ENCODE peak calls at places on chromosomes 11 and 22, in five cellular contexts. O is AG08396, K is left lung, Y is adrenal gland, P is uterus. C is an unnamed sample.

GRCh38 chr11:64006468-64006867 is 20.2 kb downstream of the OTUB1 start:
- DNase-seq in O (no peak), K (no peak), Y (no peak), P (no peak), C (no peak)

GRCh38 chr11:69339041-69339733 is 45.2 kb downstream of the MYEOV start:
- DNase-seq in O (no peak), K (no peak), Y (no peak), P (no peak), C (no peak)

GRCh38 chr11:37929100-37929649 is 1331.1 kb upstream of the RAG2 start:
- DNase-seq in O (no peak), K (no peak), Y (no peak), P (no peak), C (no peak)

GRCh38 chr11:128840137-128840536 is 27.0 kb downstream of the KCNJ1 start:
- DNase-seq in O (no peak), K (no peak), Y (no peak), P (no peak), C (no peak)

GRCh38 chr11:126336646-126337045 is 18.8 kb upstream of the ST3GAL4 start:
- DNase-seq in O (no peak), K (no peak), Y (no peak), P (no peak), C (no peak)

GRCh38 chr22:36042240-36042639 is 13.6 kb upstream of the RBFOX2 start:
- DNase-seq in O (no peak), K (no peak), Y (no peak), P (no peak), C (no peak)

GRCh38 chr11:40054631-40055030 is 1404.8 kb downstream of the LRRC4C start:
- DNase-seq in O (no peak), K (no peak), Y (no peak), P (no peak), C (no peak)

GRCh38 chr11:63800921-63801320 is 12.3 kb upstream of the SPINDOC start:
- DNase-seq in O (no peak), K (no peak), Y (no peak), P (no peak), C (no peak)

GRCh38 chr22:32502346-32502745 is 27.7 kb downstream of the FBXO7 start:
- DNase-seq in O (no peak), K (no peak), Y (no peak), P (no peak), C (no peak)

GRCh38 chr11:60589611-60590010 is 74.4 kb downstream of the MS4A13 start:
- DNase-seq in O (no peak), K (no peak), Y (no peak), P (no peak), C (no peak)

GRCh38 chr11:102647430-102647829 is 22.3 kb upstream of the MMP20 start:
- DNase-seq in O (no peak), K (no peak), Y (no peak), P (no peak), C (no peak)

C was measured in CD14-positive monocyte.